ENCODE peak calls at places on chromosomes 2 and 18, in eight cellular contexts. G is hypothalamus; L is CMK; H is mucosa of descending colon; O is H7; K is NCI-H146; U is activated CD4-positive, alpha-beta memory T cell treated with anti-CD3 and anti-CD28 coated beads, Interleukin-2, amount 10 ng/mL, durations not matched to agents 7 days and 5 days; X is HTR-8/SVneo. Y is an unnamed sample.

GRCh38 chr18:51559902-51560287 is 362.4 kb upstream of the MEX3C start:
- DNase-seq in G (no peak), L (no peak), H (no peak), O (no peak), K (no peak), U (no peak), X (no peak), Y (no peak)

GRCh38 chr2:195531754-195532153 is 125.3 kb upstream of the SLC39A10 start:
- DNase-seq in G (no peak), L (no peak), H (no peak), O (no peak), K (no peak), U (no peak), X (no peak), Y (no peak)

GRCh38 chr2:24832526-24832925 is 39.3 kb downstream of the CENPO start:
- DNase-seq in G (no peak), L (no peak), H (no peak), O (no peak), K (no peak), U (no peak), X (no peak), Y (no peak)

GRCh38 chr2:133676392-133677130 is 108.3 kb upstream of the NCKAP5 start:
- DNase-seq in G (no peak), L (no peak), H (no peak), O (no peak), K (no peak), U (no peak), X (no peak), Y (no peak)

GRCh38 chr2:46552086-46552485 is 72.7 kb downstream of the TMEM247 start:
- DNase-seq in G (no peak), L (no peak), H (no peak), O (no peak), K (no peak), U (no peak), X (no peak), Y (no peak)

GRCh38 chr18:76960528-76961035 is 138.2 kb downstream of the ZNF236 start:
- DNase-seq in G (no peak), L (no peak), H (no peak), O (no peak), K (no peak), U (no peak), X (no peak), Y (no peak)

GRCh38 chr2:23925702-23926288 is 1.1 kb downstream of the ATAD2B start:
- DNase-seq in G (peak), L (peak), H (peak), O (peak), K (peak), U (peak), X (peak), Y (no peak)

GRCh38 chr2:190682168-190682567 is 33.3 kb downstream of the NAB1 start:
- DNase-seq in G (no peak), L (no peak), H (no peak), O (no peak), K (no peak), U (no peak), X (peak), Y (no peak)

GRCh38 chr2:152743004-152743403 is 24.6 kb downstream of the ARL6IP6 start:
- DNase-seq in G (no peak), L (no peak), H (no peak), O (peak), K (no peak), U (no peak), X (peak), Y (no peak)

GRCh38 chr2:133988316-133988891 is 265.5 kb upstream of the MGAT5 start:
- DNase-seq in G (no peak), L (no peak), H (no peak), O (no peak), K (no peak), U (no peak), X (no peak), Y (no peak)

GRCh38 chr2:170716851-170717598 is 1.9 kb downstream of the SP5 start:
- DNase-seq in G (no peak), L (no peak), H (peak), O (peak), K (no peak), U (peak), X (no peak), Y (peak)

GRCh38 chr2:86790828-86791561 is at the start of gene CD8A:
- DNase-seq in G (no peak), L (no peak), H (peak), O (peak), K (peak), U (peak), X (peak), Y (peak)

GRCh38 chr2:3654031-3654430 is 4.0 kb upstream of the ALLC start:
- DNase-seq in G (no peak), L (no peak), H (no peak), O (no peak), K (no peak), U (no peak), X (no peak), Y (no peak)

GRCh38 chr2:179106342-179107178 is 56.6 kb upstream of the CCDC141 start:
- DNase-seq in G (no peak), L (no peak), H (no peak), O (no peak), K (peak), U (no peak), X (peak), Y (no peak)

GRCh38 chr18:64929026-64929425 is 780.1 kb upstream of the LINC00305 start:
- DNase-seq in G (no peak), L (no peak), H (no peak), O (no peak), K (no peak), U (no peak), X (no peak), Y (no peak)

GRCh38 chr2:54088191-54088634 is 27.2 kb upstream of the ACYP2 start:
- DNase-seq in G (no peak), L (no peak), H (no peak), O (no peak), K (no peak), U (no peak), X (no peak), Y (no peak)

GRCh38 chr2:126368778-126369177 is 287.2 kb upstream of the GYPC start:
- DNase-seq in G (no peak), L (peak), H (no peak), O (no peak), K (no peak), U (no peak), X (no peak), Y (no peak)

GRCh38 chr2:62197609-62198236 is 1.8 kb downstream of the B3GNT2 start:
- DNase-seq in G (peak), L (no peak), H (peak), O (peak), K (peak), U (peak), X (peak), Y (peak)

GRCh38 chr2:23662941-23663729 is 263.8 kb downstream of the ATAD2B start:
- DNase-seq in G (no peak), L (no peak), H (no peak), O (peak), K (peak), U (no peak), X (no peak), Y (peak)

GRCh38 chr18:36692909-36693308 is 135.9 kb downstream of the TPGS2 start:
- DNase-seq in G (no peak), L (no peak), H (no peak), O (no peak), K (no peak), U (no peak), X (no peak), Y (no peak)

GRCh38 chr2:199446996-199447395 is 10.7 kb downstream of the SATB2 start:
- DNase-seq in G (no peak), L (no peak), H (no peak), O (no peak), K (no peak), U (no peak), X (no peak), Y (no peak)

GRCh38 chr2:191321861-191322662 is 76.9 kb downstream of the MYO1B start:
- DNase-seq in G (no peak), L (no peak), H (no peak), O (no peak), K (peak), U (no peak), X (no peak), Y (peak)

GRCh38 chr2:88852753-88853402 is 161.4 kb downstream of the RPIA start:
- DNase-seq in G (no peak), L (no peak), H (no peak), O (no peak), K (no peak), U (no peak), X (no peak), Y (no peak)

GRCh38 chr2:7829241-7829640 is 852.6 kb upstream of the ID2 start:
- DNase-seq in G (no peak), L (no peak), H (no peak), O (no peak), K (no peak), U (no peak), X (no peak), Y (no peak)

GRCh38 chr2:229445013-229445412 is 173.9 kb upstream of the PID1 start:
- DNase-seq in G (peak), L (no peak), H (no peak), O (no peak), K (no peak), U (no peak), X (peak), Y (no peak)

GRCh38 chr2:177649568-177650271 is 257.1 kb downstream of the AGPS start:
- DNase-seq in G (no peak), L (no peak), H (no peak), O (no peak), K (no peak), U (no peak), X (no peak), Y (no peak)

GRCh38 chr18:26685438-26686173 is 137.3 kb upstream of the KCTD1 start:
- DNase-seq in G (no peak), L (no peak), H (no peak), O (peak), K (peak), U (no peak), X (no peak), Y (peak)

GRCh38 chr2:8144785-8145184 is 537.1 kb upstream of the ID2 start:
- DNase-seq in G (no peak), L (no peak), H (no peak), O (no peak), K (no peak), U (no peak), X (no peak), Y (no peak)

GRCh38 chr2:72859831-72860262 is 27.4 kb upstream of the SPR start:
- DNase-seq in G (peak), L (no peak), H (peak), O (peak), K (peak), U (peak), X (peak), Y (peak)

GRCh38 chr2:43228341-43228751 is 1.9 kb upstream of the ZFP36L2 start:
- DNase-seq in G (no peak), L (no peak), H (no peak), O (no peak), K (no peak), U (no peak), X (no peak), Y (no peak)